ENCODE peak calls at places on chromosome X, in four cellular contexts. E is posterior cingulate gyrus, F is T-helper 2 cell, P is anterior cingulate cortex. H is an unnamed sample.

GRCh38 chrX:124211312-124211942 is 121.0 kb upstream of the TEX13D start:
- DNase-seq in E (no peak), F (no peak), P (no peak), H (no peak)

GRCh38 chrX:76148753-76149152 is 24.1 kb upstream of the PBDC1 start:
- DNase-seq in F (no peak), P (no peak), E (no peak), H (peak)

GRCh38 chrX:133413218-133413925 is 1.9 kb downstream of the GPC4 start:
- DNase-seq in P (no peak), F (no peak), E (no peak), H (no peak)

GRCh38 chrX:64885850-64886249 is 90.4 kb downstream of the ZC4H2 start:
- DNase-seq in E (no peak), F (no peak), P (no peak), H (no peak)

GRCh38 chrX:57481514-57481913 is 110.3 kb upstream of the ZXDB start:
- DNase-seq in P (no peak), F (no peak), E (no peak), H (no peak)

GRCh38 chrX:44011505-44011904 is 38.3 kb upstream of the NDP start:
- DNase-seq in E (no peak), P (no peak), F (no peak), H (no peak)

GRCh38 chrX:11137543-11138139 is 26.5 kb downstream of the HCCS start:
- DNase-seq in E (no peak), F (no peak), P (no peak), H (no peak)

GRCh38 chrX:110055616-110056015 is 52.7 kb downstream of the TMEM164 start:
- DNase-seq in F (no peak), E (no peak), P (no peak), H (no peak)

GRCh38 chrX:29470029-29470428 is 745.3 kb upstream of the MAGEB2 start:
- DNase-seq in P (no peak), F (no peak), E (no peak), H (no peak)

GRCh38 chrX:136910565-136911040 is 30.1 kb upstream of the RBMX start:
- DNase-seq in P (no peak), E (no peak), F (no peak), H (no peak)

GRCh38 chrX:129360175-129360574 is 163.1 kb downstream of the SMARCA1 start:
- DNase-seq in F (no peak), E (peak), P (peak), H (no peak)

GRCh38 chrX:97065973-97066372 is 182.3 kb downstream of the RPA4 start:
- DNase-seq in F (no peak), E (no peak), P (no peak), H (no peak)

GRCh38 chrX:150365953-150366911 is 3.1 kb downstream of the MAMLD1 start:
- DNase-seq in F (no peak), P (peak), E (peak), H (no peak)

GRCh38 chrX:129696463-129697155 is 41.9 kb upstream of the APLN start:
- DNase-seq in P (no peak), E (no peak), F (no peak), H (no peak)

GRCh38 chrX:5236096-5236495 is 992.6 kb downstream of the NLGN4X start:
- DNase-seq in P (no peak), E (no peak), F (no peak), H (no peak)

GRCh38 chrX:63961964-63962363 is 176.9 kb upstream of the ARHGEF9 start:
- DNase-seq in E (no peak), P (no peak), F (no peak), H (no peak)